ENCODE peak calls at places on chromosomes 2 and 18, in five cellular contexts. One of them, this sample, is unnamed.

GRCh38 chr2:205925373-205926337 is 160.3 kb downstream of the INO80D start:
- DNase-seq in progenitor cell of endocrine pancreas: peak; percentile 69
- DNase-seq in ovary: peak; percentile 90
- DNase-seq in coronary artery: peak; percentile 85
- DNase-seq in BE2C: peak; percentile 86
- DNase-seq in this sample: peak; percentile 48

GRCh38 chr18:37476182-37476581 is 89.4 kb downstream of the CELF4 start:
- DNase-seq in progenitor cell of endocrine pancreas: peak; percentile 15
- DNase-seq in ovary: peak; percentile 56
- DNase-seq in coronary artery: no peak
- DNase-seq in BE2C: peak; percentile 31
- DNase-seq in this sample: no peak

GRCh38 chr2:241496904-241497877 is 11.2 kb downstream of the STK25 start:
- DNase-seq in progenitor cell of endocrine pancreas: no peak
- DNase-seq in ovary: no peak
- DNase-seq in coronary artery: no peak
- DNase-seq in BE2C: no peak
- DNase-seq in this sample: no peak

GRCh38 chr2:28360742-28361293 is 31.8 kb upstream of the FOSL2 start:
- DNase-seq in progenitor cell of endocrine pancreas: no peak
- DNase-seq in ovary: peak; percentile 72
- DNase-seq in coronary artery: no peak
- DNase-seq in BE2C: peak; percentile 46
- DNase-seq in this sample: no peak

GRCh38 chr2:152571035-152571766 is 146.1 kb downstream of the PRPF40A start:
- DNase-seq in progenitor cell of endocrine pancreas: no peak
- DNase-seq in ovary: no peak
- DNase-seq in coronary artery: no peak
- DNase-seq in BE2C: no peak
- DNase-seq in this sample: no peak

GRCh38 chr2:148930046-148930775 is 55.2 kb downstream of the KIF5C start:
- DNase-seq in progenitor cell of endocrine pancreas: no peak
- DNase-seq in ovary: no peak
- DNase-seq in coronary artery: no peak
- DNase-seq in BE2C: no peak
- DNase-seq in this sample: no peak

GRCh38 chr2:98875081-98875728 is 60.8 kb downstream of the CRACDL start:
- DNase-seq in progenitor cell of endocrine pancreas: no peak
- DNase-seq in ovary: no peak
- DNase-seq in coronary artery: no peak
- DNase-seq in BE2C: no peak
- DNase-seq in this sample: no peak

GRCh38 chr2:27250652-27251379 is 12.0 kb downstream of the SLC30A3 start:
- DNase-seq in progenitor cell of endocrine pancreas: no peak
- DNase-seq in ovary: no peak
- DNase-seq in coronary artery: no peak
- DNase-seq in BE2C: no peak
- DNase-seq in this sample: no peak

GRCh38 chr2:134592380-134592779 is 126.4 kb downstream of the TMEM163 start:
- DNase-seq in progenitor cell of endocrine pancreas: no peak
- DNase-seq in ovary: no peak
- DNase-seq in coronary artery: no peak
- DNase-seq in BE2C: no peak
- DNase-seq in this sample: no peak

GRCh38 chr2:33069894-33070651 is 123.3 kb downstream of the LTBP1 start:
- DNase-seq in progenitor cell of endocrine pancreas: no peak
- DNase-seq in ovary: no peak
- DNase-seq in coronary artery: peak; percentile 91
- DNase-seq in BE2C: no peak
- DNase-seq in this sample: no peak

GRCh38 chr2:28567076-28567471 is 71.2 kb downstream of the PLB1 start:
- DNase-seq in progenitor cell of endocrine pancreas: peak; percentile 45
- DNase-seq in ovary: no peak
- DNase-seq in coronary artery: no peak
- DNase-seq in BE2C: peak; percentile 34
- DNase-seq in this sample: peak; percentile 13

GRCh38 chr2:120404274-120404673 is 58.3 kb downstream of the INHBB start:
- DNase-seq in progenitor cell of endocrine pancreas: no peak
- DNase-seq in ovary: no peak
- DNase-seq in coronary artery: peak; percentile 52
- DNase-seq in BE2C: no peak
- DNase-seq in this sample: no peak

GRCh38 chr2:217650229-217650628 is 352.6 kb downstream of the TNS1 start:
- DNase-seq in progenitor cell of endocrine pancreas: no peak
- DNase-seq in ovary: no peak
- DNase-seq in coronary artery: no peak
- DNase-seq in BE2C: no peak
- DNase-seq in this sample: no peak

GRCh38 chr2:112520234-112520783 is 22.0 kb upstream of the POLR1B start:
- DNase-seq in progenitor cell of endocrine pancreas: no peak
- DNase-seq in ovary: no peak
- DNase-seq in coronary artery: no peak
- DNase-seq in BE2C: no peak
- DNase-seq in this sample: no peak

GRCh38 chr2:5315512-5315911 is 376.7 kb upstream of the SOX11 start:
- DNase-seq in progenitor cell of endocrine pancreas: no peak
- DNase-seq in ovary: no peak
- DNase-seq in coronary artery: no peak
- DNase-seq in BE2C: no peak
- DNase-seq in this sample: no peak

GRCh38 chr2:46143401-46144132 is 153.6 kb upstream of the EPAS1 start:
- DNase-seq in progenitor cell of endocrine pancreas: no peak
- DNase-seq in ovary: no peak
- DNase-seq in coronary artery: no peak
- DNase-seq in BE2C: no peak
- DNase-seq in this sample: no peak

GRCh38 chr2:950627-950992 is at the start of gene SNTG2:
- DNase-seq in progenitor cell of endocrine pancreas: peak; percentile 38
- DNase-seq in ovary: peak; percentile 54
- DNase-seq in coronary artery: no peak
- DNase-seq in BE2C: peak; percentile 30
- DNase-seq in this sample: peak; percentile 44

GRCh38 chr2:209305746-209306196 is 118.1 kb upstream of the MAP2 start:
- DNase-seq in progenitor cell of endocrine pancreas: no peak
- DNase-seq in ovary: no peak
- DNase-seq in coronary artery: no peak
- DNase-seq in BE2C: no peak
- DNase-seq in this sample: no peak

GRCh38 chr2:218003265-218003950 is 613 bp upstream of the TNS1 start:
- DNase-seq in progenitor cell of endocrine pancreas: no peak
- DNase-seq in ovary: peak; percentile 76
- DNase-seq in coronary artery: no peak
- DNase-seq in BE2C: peak; percentile 42
- DNase-seq in this sample: no peak

GRCh38 chr2:16773080-16773713 is 107.6 kb upstream of the CYRIA start:
- DNase-seq in progenitor cell of endocrine pancreas: peak; percentile 34
- DNase-seq in ovary: no peak
- DNase-seq in coronary artery: no peak
- DNase-seq in BE2C: peak; percentile 34
- DNase-seq in this sample: no peak

GRCh38 chr2:134120160-134120717 is 133.6 kb upstream of the MGAT5 start:
- DNase-seq in progenitor cell of endocrine pancreas: peak; percentile 36
- DNase-seq in ovary: peak; percentile 65
- DNase-seq in coronary artery: no peak
- DNase-seq in BE2C: no peak
- DNase-seq in this sample: no peak

GRCh38 chr18:36112302-36112701 is 16.8 kb downstream of the SLC39A6 start:
- DNase-seq in progenitor cell of endocrine pancreas: no peak
- DNase-seq in ovary: no peak
- DNase-seq in coronary artery: no peak
- DNase-seq in BE2C: no peak
- DNase-seq in this sample: no peak

GRCh38 chr18:36108601-36109000 is 20.5 kb downstream of the SLC39A6 start:
- DNase-seq in progenitor cell of endocrine pancreas: no peak
- DNase-seq in ovary: no peak
- DNase-seq in coronary artery: no peak
- DNase-seq in BE2C: no peak
- DNase-seq in this sample: no peak

GRCh38 chr18:36107477-36107876 is 21.7 kb downstream of the SLC39A6 start:
- DNase-seq in progenitor cell of endocrine pancreas: no peak
- DNase-seq in ovary: no peak
- DNase-seq in coronary artery: no peak
- DNase-seq in BE2C: no peak
- DNase-seq in this sample: no peak

GRCh38 chr18:36114251-36114650 is 14.9 kb downstream of the SLC39A6 start:
- DNase-seq in progenitor cell of endocrine pancreas: no peak
- DNase-seq in ovary: no peak
- DNase-seq in coronary artery: no peak
- DNase-seq in BE2C: no peak
- DNase-seq in this sample: no peak

GRCh38 chr18:36109737-36110136 is 19.4 kb downstream of the SLC39A6 start:
- DNase-seq in progenitor cell of endocrine pancreas: no peak
- DNase-seq in ovary: no peak
- DNase-seq in coronary artery: no peak
- DNase-seq in BE2C: no peak
- DNase-seq in this sample: no peak
- TF ChIP-seq CTCF in progenitor cell of endocrine pancreas: no peak
- TF ChIP-seq CTCF in ovary: no peak
- TF ChIP-seq CTCF in coronary artery: no peak
- TF ChIP-seq CTCF in BE2C: no peak
- TF ChIP-seq CTCF in this sample: no peak

GRCh38 chr2:231104115-231104713 is 20.6 kb downstream of the HTR2B start:
- DNase-seq in progenitor cell of endocrine pancreas: peak; percentile 21
- DNase-seq in ovary: peak; percentile 65
- DNase-seq in coronary artery: no peak
- DNase-seq in BE2C: peak; percentile 67
- DNase-seq in this sample: peak; percentile 54
- TF ChIP-seq CTCF in progenitor cell of endocrine pancreas: peak; percentile 73
- TF ChIP-seq CTCF in ovary: peak; percentile 88
- TF ChIP-seq CTCF in coronary artery: peak; percentile 67
- TF ChIP-seq CTCF in BE2C: peak; percentile 96
- TF ChIP-seq CTCF in this sample: peak; percentile 81

GRCh38 chr2:136171223-136171622 is 53.3 kb upstream of the CXCR4 start:
- DNase-seq in progenitor cell of endocrine pancreas: no peak
- DNase-seq in ovary: no peak
- DNase-seq in coronary artery: no peak
- DNase-seq in BE2C: no peak
- DNase-seq in this sample: no peak
- TF ChIP-seq CTCF in progenitor cell of endocrine pancreas: no peak
- TF ChIP-seq CTCF in ovary: no peak
- TF ChIP-seq CTCF in coronary artery: no peak
- TF ChIP-seq CTCF in BE2C: no peak
- TF ChIP-seq CTCF in this sample: no peak

GRCh38 chr2:232658217-232658785 is 24.9 kb downstream of the EFHD1 start:
- DNase-seq in progenitor cell of endocrine pancreas: no peak
- DNase-seq in ovary: no peak
- DNase-seq in coronary artery: no peak
- DNase-seq in BE2C: no peak
- DNase-seq in this sample: no peak
- TF ChIP-seq CTCF in progenitor cell of endocrine pancreas: no peak
- TF ChIP-seq CTCF in ovary: no peak
- TF ChIP-seq CTCF in coronary artery: no peak
- TF ChIP-seq CTCF in BE2C: no peak
- TF ChIP-seq CTCF in this sample: no peak

DNA sequence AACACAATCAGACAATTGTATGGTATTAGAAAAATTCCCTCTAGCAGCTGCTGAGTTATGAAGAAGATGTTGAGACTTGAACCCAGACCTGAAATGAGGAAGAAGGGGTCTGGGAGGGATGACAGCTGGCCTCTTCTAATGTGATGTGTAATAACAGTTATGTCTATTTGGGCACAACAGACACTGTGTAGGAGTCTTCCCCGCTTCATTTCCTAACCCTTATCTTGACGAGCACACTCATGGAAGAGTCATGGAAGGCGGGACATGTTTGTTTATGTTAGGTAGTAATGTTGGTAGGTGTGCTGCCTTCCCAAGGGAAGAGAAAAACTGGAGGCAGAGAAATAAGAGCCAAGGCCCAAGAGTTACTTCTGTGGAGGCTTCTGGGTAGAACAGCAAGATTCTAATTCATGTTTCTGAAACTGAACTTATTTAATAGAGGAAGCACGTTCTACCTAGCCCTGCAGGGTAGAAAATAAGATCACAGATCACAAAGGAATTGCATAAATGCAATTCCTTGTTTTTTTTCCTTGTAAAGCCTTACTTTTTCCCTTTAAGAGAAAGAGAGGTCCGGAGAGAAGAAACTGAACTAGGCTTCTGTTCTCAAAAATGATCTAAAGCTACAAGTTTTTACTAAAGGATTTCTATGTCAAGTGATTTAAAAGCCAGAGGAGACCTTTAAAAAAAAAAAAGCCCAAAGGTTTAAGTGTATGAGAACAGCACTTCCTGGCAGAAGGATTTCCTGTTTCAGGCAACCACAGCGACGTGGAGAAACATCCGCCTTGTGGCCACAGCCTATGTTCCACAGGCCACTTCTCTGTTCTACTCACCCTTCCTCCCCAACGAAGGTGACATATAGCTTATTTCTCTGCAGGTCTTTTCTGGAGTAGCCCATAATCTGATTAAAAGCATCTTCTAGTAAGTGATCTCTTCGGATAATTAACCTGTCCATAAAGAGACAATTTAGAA is 68.5 kb upstream of the STK17B start:
- DNase-seq in progenitor cell of endocrine pancreas: no peak
- DNase-seq in ovary: no peak
- DNase-seq in coronary artery: no peak
- DNase-seq in BE2C: no peak
- DNase-seq in this sample: peak; percentile 81
- TF ChIP-seq CTCF in progenitor cell of endocrine pancreas: no peak
- TF ChIP-seq CTCF in ovary: no peak
- TF ChIP-seq CTCF in coronary artery: no peak
- TF ChIP-seq CTCF in BE2C: no peak
- TF ChIP-seq CTCF in this sample: no peak

DNA sequence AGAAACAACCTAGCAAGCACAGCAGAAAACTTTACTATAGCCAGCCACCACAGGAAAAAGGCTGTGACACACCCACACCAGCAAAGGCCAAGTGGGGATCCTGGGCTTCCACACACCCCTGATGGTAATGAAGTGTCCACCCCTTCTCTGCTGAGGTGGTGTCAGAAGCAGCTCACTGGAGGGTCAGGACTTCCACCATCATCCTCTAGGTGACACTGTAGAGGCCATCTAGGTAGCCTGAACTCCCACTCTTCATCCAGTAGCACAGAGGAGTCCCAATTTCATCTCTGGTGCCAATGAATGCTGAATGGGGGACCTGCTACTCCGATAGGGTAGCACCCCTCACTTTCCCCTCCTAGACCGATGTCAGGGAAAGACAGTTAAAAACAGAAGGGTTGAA is 1544.4 kb downstream of the LRP1B start:
- DNase-seq in progenitor cell of endocrine pancreas: no peak
- DNase-seq in ovary: no peak
- DNase-seq in coronary artery: no peak
- DNase-seq in BE2C: peak; percentile 30
- DNase-seq in this sample: no peak
- TF ChIP-seq CTCF in progenitor cell of endocrine pancreas: peak; percentile 57
- TF ChIP-seq CTCF in ovary: no peak
- TF ChIP-seq CTCF in coronary artery: no peak
- TF ChIP-seq CTCF in BE2C: peak; percentile 68
- TF ChIP-seq CTCF in this sample: no peak

GRCh38 chr2:104412384-104412783 is 441.5 kb upstream of the POU3F3 start:
- DNase-seq in progenitor cell of endocrine pancreas: peak; percentile 29
- DNase-seq in ovary: no peak
- DNase-seq in coronary artery: no peak
- DNase-seq in BE2C: peak; percentile 39
- DNase-seq in this sample: no peak
- TF ChIP-seq CTCF in progenitor cell of endocrine pancreas: peak; percentile 72
- TF ChIP-seq CTCF in ovary: no peak
- TF ChIP-seq CTCF in coronary artery: no peak
- TF ChIP-seq CTCF in BE2C: peak; percentile 70
- TF ChIP-seq CTCF in this sample: peak; percentile 9

This sample was measured in CD4-positive, alpha-beta T cell.